ENCODE peak calls at places on chromosomes 2 and 18, in nine cellular contexts. Y, Q, A, K, F, W, N, L and E are unnamed samples. For H3K4me1, the result is how much of the 10 kb centered on the place peaks cover.

GRCh38 chr2:33314541-33314940 is 161.9 kb upstream of the RASGRP3 start:
- DNase-seq in L (no peak), K (no peak), W (no peak), Y (no peak), N (no peak), A (no peak), F (no peak), Q (no peak), E (no peak)

GRCh38 chr2:101467306-101467705 is 7.6 kb downstream of the RFX8 start:
- DNase-seq in L (no peak), A (no peak), W (no peak), Y (no peak), K (no peak), N (peak), Q (no peak), F (no peak), E (no peak)

GRCh38 chr2:112793449-112793978 is 9.2 kb upstream of the IL1A start:
- DNase-seq in W (no peak), K (no peak), Y (no peak), F (no peak), L (peak), A (no peak), Q (no peak), N (no peak), E (no peak)

GRCh38 chr2:98608118-98608961 is at the start of the genes COA5 and UNC50:
- DNase-seq in F (peak), N (peak), A (peak), Q (peak), L (peak), K (peak), W (peak), Y (peak), E (no peak)

GRCh38 chr2:226426292-226426736 is 373.3 kb downstream of the IRS1 start:
- DNase-seq in K (no peak), Y (no peak), N (no peak), A (no peak), W (no peak), Q (no peak), F (peak), L (peak), E (peak)

GRCh38 chr18:78769502-78770113 is 210.0 kb upstream of the SALL3 start:
- DNase-seq in N (no peak), W (no peak), K (no peak), Y (no peak), A (no peak), F (no peak), Q (no peak), L (no peak), E (no peak)

GRCh38 chr18:69469444-69469919 is 68.8 kb downstream of the DOK6 start:
- DNase-seq in Q (peak), L (peak), Y (no peak), A (peak), W (no peak), F (no peak), K (no peak), N (peak), E (peak)

GRCh38 chr2:235468978-235469694 is 24.7 kb upstream of the AGAP1 start:
- DNase-seq in W (peak), A (no peak), N (peak), F (no peak), K (no peak), Y (no peak), L (peak), Q (peak), E (peak)

GRCh38 chr2:38194751-38195150 is 118.8 kb upstream of the CYP1B1 start:
- DNase-seq in A (no peak), Q (no peak), F (no peak), Y (no peak), W (no peak), L (peak), K (no peak), N (no peak), E (no peak)

GRCh38 chr2:239365071-239365781 is 35.6 kb downstream of the HDAC4 start:
- DNase-seq in A (no peak), N (no peak), L (no peak), F (no peak), K (no peak), W (no peak), Y (no peak), Q (no peak), E (no peak)

GRCh38 chr18:57910817-57911216 is 107.7 kb upstream of the ATP8B1 start:
- DNase-seq in F (no peak), A (no peak), N (peak), Q (no peak), W (no peak), Y (no peak), L (no peak), K (no peak), E (no peak)

GRCh38 chr2:173854840-173855239 is 110.3 kb downstream of the SP3 start:
- DNase-seq in Q (no peak), K (no peak), Y (no peak), F (no peak), L (peak), A (no peak), N (no peak), W (no peak), E (no peak)

GRCh38 chr18:48952287-48953095 is 1.7 kb upstream of the SMAD7 start:
- DNase-seq in K (peak), F (no peak), A (peak), Q (peak), W (peak), N (peak), Y (peak), L (peak), E (no peak)

GRCh38 chr2:23617167-23617787 is 232.3 kb downstream of the KLHL29 start:
- DNase-seq in Q (no peak), N (no peak), F (no peak), K (peak), W (peak), L (peak), Y (no peak), A (no peak), E (no peak)

GRCh38 chr2:112644933-112645395 is 775 bp upstream of the SLC20A1 start:
- DNase-seq in Q (no peak), F (no peak), Y (peak), A (no peak), N (no peak), L (no peak), K (no peak), W (no peak), E (no peak)

GRCh38 chr2:241315879-241316700 is at the start of gene SEPTIN2:
- DNase-seq in Y (no peak), N (no peak), K (peak), F (peak), L (peak), W (no peak), A (no peak), Q (no peak), E (no peak)

GRCh38 chr18:46293699-46294300 is 189.6 kb downstream of the HAUS1 start:
- DNase-seq in N (peak), Q (no peak), Y (no peak), A (no peak), L (no peak), F (no peak), K (no peak), W (no peak), E (no peak)

GRCh38 chr2:35938838-35939237 is 416.7 kb upstream of the CRIM1 start:
- DNase-seq in W (no peak), K (no peak), Q (no peak), N (no peak), A (no peak), F (no peak), Y (no peak), L (no peak), E (no peak)

GRCh38 chr18:42446195-42446594 is 491.2 kb downstream of the PIK3C3 start:
- DNase-seq in A (no peak), Y (no peak), W (no peak), K (no peak), Q (no peak), N (no peak), F (peak), L (peak), E (peak)

GRCh38 chr2:176178807-176179271 is 9.6 kb upstream of the HOXD1 start:
- DNase-seq in L (no peak), F (no peak), W (no peak), K (no peak), N (no peak), Y (no peak), Q (no peak), A (no peak), E (no peak)

GRCh38 chr2:14761118-14761517 is 128.6 kb downstream of the LRATD1 start:
- DNase-seq in L (no peak), W (no peak), A (peak), N (no peak), K (no peak), Y (no peak), Q (no peak), F (no peak), E (no peak)

GRCh38 chr2:239298126-239298804 is 102.6 kb downstream of the HDAC4 start:
- DNase-seq in K (peak), F (no peak), Q (peak), L (peak), N (no peak), W (peak), Y (peak), A (no peak), E (no peak)

GRCh38 chr2:236167297-236168109 is 683 bp downstream of the GBX2 start:
- DNase-seq in L (peak), Q (no peak), K (no peak), F (no peak), N (peak), A (peak), W (no peak), Y (no peak), E (no peak)

GRCh38 chr2:54657664-54658083 is 65.8 kb upstream of the EML6 start:
- DNase-seq in N (peak), L (peak), A (peak), W (peak), F (peak), K (peak), Y (no peak), Q (peak), E (peak)

GRCh38 chr2:227374158-227374557 is 4.9 kb downstream of the TM4SF20 start:
- DNase-seq in K (no peak), L (peak), Q (no peak), N (no peak), A (no peak), W (no peak), F (no peak), Y (no peak), E (no peak)

GRCh38 chr2:31176742-31177141 is 38.5 kb upstream of the GALNT14 start:
- DNase-seq in W (no peak), Y (no peak), N (no peak), A (no peak), F (no peak), K (no peak), Q (no peak), L (no peak), E (no peak)

GRCh38 chr2:108884629-108885028 is 98.1 kb downstream of the CCDC138 start:
- DNase-seq in Q (no peak), N (peak), K (no peak), W (no peak), L (no peak), F (no peak), Y (no peak), A (no peak), E (no peak)

GRCh38 chr2:70553334-70553583 is 367 bp downstream of the TGFA start:
- DNase-seq in L (no peak), Q (peak), K (no peak), W (no peak), A (no peak), Y (no peak), N (no peak), F (peak), E (no peak)

GRCh38 chr2:3728104-3729054 is 25.0 kb downstream of the DCDC2C start:
- DNase-seq in A (peak), W (no peak), N (peak), Y (no peak), Q (no peak), K (no peak), L (peak), F (peak), E (peak)

GRCh38 chr2:57373530-57373929 is 673.1 kb upstream of the VRK2 start:
- DNase-seq in N (no peak), A (no peak), W (no peak), F (no peak), Y (no peak), K (no peak), Q (no peak), L (peak), E (no peak)

GRCh38 chr18:57668021-57668420 is 46.4 kb upstream of the NARS1 start:
- DNase-seq in K (no peak), Q (no peak), L (no peak), W (no peak), N (no peak), F (no peak), A (no peak), Y (no peak), E (no peak)

GRCh38 chr18:25827961-25828561 is 262.4 kb downstream of the SS18 start:
- DNase-seq in A (peak), Q (no peak), Y (no peak), K (no peak), N (no peak), W (no peak), F (peak), L (peak), E (no peak)

GRCh38 chr2:159177957-159178356 is 108.5 kb downstream of the WDSUB1 start:
- DNase-seq in Y (no peak), F (no peak), K (no peak), N (no peak), A (no peak), W (no peak), Q (no peak), L (no peak), E (no peak)

GRCh38 chr18:50559750-50560680 is at the start of gene MAPK4:
- DNase-seq in Y (no peak), Q (peak), N (peak), K (peak), A (peak), F (no peak), W (peak), L (peak), E (no peak)

GRCh38 chr18:32707153-32707552 is 65.7 kb downstream of the KLHL14 start:
- DNase-seq in L (no peak), Y (no peak), A (no peak), Q (peak), W (no peak), F (no peak), N (no peak), K (no peak), E (no peak)

GRCh38 chr2:39913648-39914456 is 134.8 kb upstream of the THUMPD2 start:
- DNase-seq in F (peak), N (peak), A (peak), L (peak), W (no peak), Q (no peak), K (no peak), Y (no peak), E (peak)

GRCh38 chr2:66481100-66481549 is 46.2 kb downstream of the MEIS1 start:
- DNase-seq in F (no peak), W (no peak), Y (no peak), Q (peak), L (peak), N (peak), A (no peak), K (no peak), E (no peak)

GRCh38 chr18:2424420-2424819 is 146.9 kb downstream of the METTL4 start:
- DNase-seq in Q (no peak), W (no peak), N (no peak), F (no peak), A (no peak), L (peak), K (no peak), Y (no peak), E (no peak)

GRCh38 chr2:174339971-174340399 is 5.2 kb downstream of the SP9 start:
- DNase-seq in Y (no peak), A (no peak), W (no peak), F (no peak), N (peak), Q (no peak), K (no peak), L (no peak), E (no peak)

GRCh38 chr2:49175831-49176230 is 21.5 kb upstream of the FSHR start:
- DNase-seq in Q (no peak), K (no peak), L (no peak), W (no peak), A (no peak), Y (no peak), N (no peak), F (no peak), E (no peak)

GRCh38 chr2:85594715-85595377 is 699 bp upstream of the RNF181 start:
- DNase-seq in N (no peak), Q (no peak), L (no peak), W (no peak), F (no peak), Y (no peak), K (no peak), A (no peak), E (no peak)
- H3K4me1 ChIP-seq in N (under half), Q (half or more), L (under half), W (under half), F (half or more), Y (under half), K (half or more), A (under half), E (under half)

GRCh38 chr2:65367517-65367916 is 64.9 kb downstream of the SPRED2 start:
- DNase-seq in F (no peak), L (peak), Y (no peak), N (no peak), W (peak), K (no peak), A (peak), Q (no peak), E (peak)

GRCh38 chr2:65368464-65368863 is 63.9 kb downstream of the SPRED2 start:
- DNase-seq in F (no peak), Q (no peak), L (no peak), A (no peak), Y (no peak), W (no peak), N (no peak), K (no peak), E (no peak)

GRCh38 chr2:65366595-65367125 is 65.7 kb downstream of the SPRED2 start:
- DNase-seq in K (no peak), L (peak), Y (no peak), N (no peak), Q (no peak), F (peak), W (no peak), A (no peak), E (peak)

GRCh38 chr2:65364054-65364651 is 68.2 kb downstream of the SPRED2 start:
- DNase-seq in W (no peak), L (peak), N (no peak), F (no peak), K (no peak), Q (no peak), Y (no peak), A (no peak), E (no peak)

GRCh38 chr2:65364986-65365733 is 67.2 kb downstream of the SPRED2 start:
- DNase-seq in N (no peak), L (no peak), F (no peak), A (no peak), K (no peak), W (no peak), Y (no peak), Q (no peak), E (no peak)
- H3K4me1 ChIP-seq in N (under half), L (half or more), F (half or more), A (under half), K (half or more), W (under half), Y (under half), Q (under half), E (half or more)

GRCh38 chr2:12700989-12701388 is 15.7 kb upstream of the TRIB2 start:
- DNase-seq in W (no peak), F (no peak), L (no peak), A (no peak), N (no peak), Y (no peak), K (no peak), Q (no peak), E (no peak)
- H3K4me1 ChIP-seq in W (under half), F (under half), L (under half), A (under half), N (under half), Y (under half), K (under half), Q (under half), E (under half)

GRCh38 chr2:141329949-141330348 is 800.9 kb downstream of the LRP1B start:
- DNase-seq in K (no peak), Y (no peak), N (no peak), L (peak), W (no peak), F (no peak), A (no peak), Q (no peak), E (no peak)
- H3K4me1 ChIP-seq in K (under half), Y (under half), N (under half), L (under half), W (under half), F (under half), A (under half), Q (under half), E (under half)

GRCh38 chr2:234464291-234464645 is 32.6 kb downstream of the ARL4C start:
- DNase-seq in A (no peak), K (no peak), F (no peak), Q (no peak), N (no peak), Y (no peak), L (no peak), W (no peak), E (no peak)
- H3K4me1 ChIP-seq in A (under half), K (under half), F (under half), Q (under half), N (under half), Y (half or more), L (under half), W (under half), E (under half)

GRCh38 chr2:85383850-85384249 is 26.3 kb downstream of the CAPG start:
- DNase-seq in K (no peak), W (no peak), F (no peak), A (no peak), Y (no peak), Q (no peak), N (no peak), L (no peak), E (no peak)
- H3K4me1 ChIP-seq in K (under half), W (under half), F (under half), A (under half), Y (under half), Q (under half), N (under half), L (under half), E (under half)

DNA sequence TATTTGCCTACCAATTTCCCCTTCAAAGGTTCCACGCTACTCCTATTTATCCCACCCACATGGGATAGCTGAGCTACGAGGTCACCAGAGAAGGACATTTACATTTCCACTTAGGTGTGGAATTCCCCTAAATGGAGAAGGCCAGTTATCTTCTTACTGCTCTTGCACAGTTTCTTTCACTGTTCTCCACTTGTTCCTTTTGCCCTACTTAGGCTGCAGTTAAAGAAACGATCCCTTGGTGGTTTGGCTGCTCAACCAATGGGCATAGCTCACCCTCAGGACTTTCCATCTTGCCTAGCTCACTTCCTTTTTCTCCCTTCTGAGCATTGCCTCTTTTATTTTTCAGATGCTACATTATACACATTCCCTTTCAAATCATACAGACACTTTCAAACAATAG is 11.2 kb upstream of the NABP1 start:
- DNase-seq in A (no peak), N (no peak), L (peak), F (no peak), K (no peak), Y (no peak), Q (no peak), W (no peak), E (no peak)
- H3K4me1 ChIP-seq in A (under half), N (under half), L (under half), F (under half), K (under half), Y (under half), Q (under half), W (under half), E (under half)

GRCh38 chr18:24010673-24011072 is 3.9 kb upstream of the TTC39C start:
- DNase-seq in K (no peak), A (no peak), F (no peak), L (no peak), Y (no peak), W (no peak), Q (no peak), N (no peak), E (no peak)
- H3K4me1 ChIP-seq in K (under half), A (under half), F (under half), L (under half), Y (half or more), W (under half), Q (under half), N (under half), E (under half)